ENCODE peak calls at places on chromosomes 2 and 18, in five cellular contexts. T is lung, Z is kidney, Q is ovary, O is adrenal gland. P is an unnamed sample.

GRCh38 chr2:200810252-200810650 is 1.5 kb upstream of the BZW1 start:
- DNase-seq in T (peak), Z (no peak), Q (no peak), O (no peak), P (no peak)

GRCh38 chr2:226756131-226756530 is 43.5 kb downstream of the IRS1 start:
- DNase-seq in T (no peak), Z (no peak), Q (no peak), O (no peak), P (no peak)

GRCh38 chr18:6054443-6054842 is 159.1 kb upstream of the TMEM200C start:
- DNase-seq in T (no peak), Z (no peak), Q (no peak), O (no peak), P (peak)

GRCh38 chr2:191892391-191892790 is 45.5 kb upstream of the CAVIN2 start:
- DNase-seq in T (peak), Z (no peak), Q (no peak), O (no peak), P (no peak)

GRCh38 chr18:6921571-6921970 is 192.1 kb downstream of the ARHGAP28 start:
- DNase-seq in T (no peak), Z (no peak), Q (no peak), O (no peak), P (no peak)

GRCh38 chr2:8617048-8617447 is 64.8 kb upstream of the ID2 start:
- DNase-seq in T (no peak), Z (peak), Q (no peak), O (no peak), P (no peak)

GRCh38 chr2:46257476-46257875 is 39.7 kb upstream of the EPAS1 start:
- DNase-seq in T (no peak), Z (no peak), Q (no peak), O (no peak), P (no peak)

GRCh38 chr2:216739035-216739434 is 43.7 kb upstream of the IGFBP5 start:
- DNase-seq in T (no peak), Z (no peak), Q (no peak), O (no peak), P (no peak)

GRCh38 chr2:226683196-226683595 is 116.4 kb downstream of the IRS1 start:
- DNase-seq in T (no peak), Z (no peak), Q (no peak), O (no peak), P (no peak)

GRCh38 chr18:22332590-22332989 is 85.1 kb downstream of the CTAGE1 start:
- DNase-seq in T (no peak), Z (no peak), Q (no peak), O (no peak), P (no peak)

GRCh38 chr2:58436842-58437241 is 195.7 kb upstream of the FANCL start:
- DNase-seq in T (no peak), Z (no peak), Q (no peak), O (no peak), P (no peak)

GRCh38 chr18:76874643-76875389 is 52.5 kb downstream of the ZNF236 start:
- DNase-seq in T (no peak), Z (no peak), Q (no peak), O (no peak), P (no peak)

GRCh38 chr2:1825046-1825445 is 80.7 kb upstream of the PXDN start:
- DNase-seq in T (no peak), Z (no peak), Q (no peak), O (no peak), P (no peak)

GRCh38 chr18:68301436-68301835 is 413.5 kb downstream of the TMX3 start:
- DNase-seq in T (no peak), Z (no peak), Q (no peak), O (no peak), P (no peak)

GRCh38 chr2:6972067-6972710 is 55.0 kb downstream of the RNF144A start:
- DNase-seq in T (no peak), Z (no peak), Q (no peak), O (no peak), P (no peak)

GRCh38 chr2:170554278-170554955 is 160.7 kb upstream of the SP5 start:
- DNase-seq in T (no peak), Z (no peak), Q (peak), O (peak), P (peak)

GRCh38 chr2:156181208-156181607 is 151.3 kb downstream of the NR4A2 start:
- DNase-seq in T (no peak), Z (no peak), Q (no peak), O (no peak), P (no peak)

GRCh38 chr2:74740395-74741075 is 86.5 kb downstream of the SEMA4F start:
- DNase-seq in T (peak), Z (peak), Q (no peak), O (peak), P (peak)
- H3K4me3 ChIP-seq in T (no peak), Z (no peak), Q (no peak), O (no peak), P (no peak)

GRCh38 chr2:150480971-150481830 is 6.3 kb downstream of the RND3 start:
- DNase-seq in T (no peak), Z (no peak), Q (no peak), O (no peak), P (no peak)

GRCh38 chr2:150478206-150478974 is 9.1 kb downstream of the RND3 start:
- DNase-seq in T (no peak), Z (no peak), Q (no peak), O (no peak), P (no peak)

GRCh38 chr2:150479075-150479915 is 8.2 kb downstream of the RND3 start:
- DNase-seq in T (no peak), Z (no peak), Q (no peak), O (no peak), P (no peak)

GRCh38 chr2:150482111-150482510 is 5.4 kb downstream of the RND3 start:
- DNase-seq in T (no peak), Z (no peak), Q (no peak), O (no peak), P (no peak)

GRCh38 chr2:150480241-150480640 is 7.2 kb downstream of the RND3 start:
- DNase-seq in T (no peak), Z (no peak), Q (no peak), O (no peak), P (no peak)
- H3K4me3 ChIP-seq in T (no peak), Z (no peak), Q (no peak), O (no peak), P (no peak)

DNA sequence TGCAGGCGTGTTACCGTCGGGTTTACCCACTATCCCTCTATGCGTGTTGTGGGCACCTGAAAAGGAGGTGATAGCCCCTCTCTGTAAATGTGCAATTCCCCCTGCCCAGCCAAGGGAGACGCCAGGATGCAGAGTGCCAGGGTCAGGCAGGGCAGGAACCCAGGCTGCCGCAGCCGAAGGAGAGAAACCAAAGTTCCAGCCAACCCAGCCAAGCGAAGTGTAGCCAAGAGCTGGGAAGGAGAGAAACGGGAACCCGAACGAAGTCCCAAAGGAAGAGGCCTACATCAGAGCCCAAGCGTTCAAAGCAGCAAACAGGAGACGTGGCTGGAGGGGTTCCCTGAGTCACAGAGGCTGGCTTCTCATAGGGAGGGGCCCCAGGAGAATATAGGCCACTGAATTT is 24.2 kb upstream of the SPR start:
- DNase-seq in T (no peak), Z (no peak), Q (no peak), O (no peak), P (peak)
- H3K4me3 ChIP-seq in T (no peak), Z (peak), Q (no peak), O (no peak), P (no peak)

DNA sequence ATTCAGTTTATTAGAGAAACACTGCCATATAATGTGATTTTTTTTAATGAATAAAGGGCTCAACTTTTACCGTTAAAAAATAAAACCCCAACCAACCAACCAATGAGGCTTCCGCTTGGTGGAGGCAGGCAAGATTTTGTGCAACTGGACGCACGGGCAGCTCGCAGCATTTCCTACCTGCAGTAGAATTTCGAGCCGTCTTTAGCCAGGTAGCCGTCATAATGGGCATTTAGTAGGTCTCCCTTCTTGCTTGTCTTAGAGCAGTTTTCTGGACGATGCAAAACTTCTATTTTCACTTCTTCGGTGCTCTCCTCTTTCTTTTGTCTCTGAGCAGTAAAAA is 328 bp downstream of the FKBP7 start:
- DNase-seq in T (no peak), Z (no peak), Q (no peak), O (no peak), P (peak)
- H3K4me3 ChIP-seq in T (peak), Z (peak), Q (peak), O (peak), P (peak)

GRCh38 chr18:2905802-2906521 is 59.2 kb downstream of the EMILIN2 start:
- DNase-seq in T (peak), Z (peak), Q (peak), O (peak), P (peak)
- H3K4me3 ChIP-seq in T (peak), Z (peak), Q (peak), O (peak), P (peak)

P was measured in right cardiac atrium.